ENCODE peak calls at places on chromosomes 5 and 9, in four cellular contexts. One of them, this sample, is unnamed.

GRCh38 chr9:76717611-76718010 is 46.6 kb upstream of the PCA3 start:
- DNase-seq in H1: no peak
- DNase-seq in GM12878: no peak
- DNase-seq in HepG2: no peak
- DNase-seq in this sample: no peak

GRCh38 chr5:66744040-66744439 is 147.8 kb downstream of the MAST4 start:
- DNase-seq in H1: no peak
- DNase-seq in GM12878: no peak
- DNase-seq in HepG2: no peak
- DNase-seq in this sample: no peak

GRCh38 chr5:31193591-31194457 is at the start of gene CDH6:
- DNase-seq in H1: peak
- DNase-seq in GM12878: no peak
- DNase-seq in HepG2: no peak
- DNase-seq in this sample: no peak

GRCh38 chr5:160342413-160342941 is 27.9 kb downstream of the C1QTNF2 start:
- DNase-seq in H1: no peak
- DNase-seq in GM12878: no peak
- DNase-seq in HepG2: no peak
- DNase-seq in this sample: no peak

GRCh38 chr5:148961261-148962199 is 101.3 kb downstream of the SH3TC2 start:
- DNase-seq in H1: no peak
- DNase-seq in GM12878: no peak
- DNase-seq in HepG2: no peak
- DNase-seq in this sample: no peak

GRCh38 chr5:68027519-68027918 is 188.0 kb upstream of the PIK3R1 start:
- DNase-seq in H1: no peak
- DNase-seq in GM12878: no peak
- DNase-seq in HepG2: no peak
- DNase-seq in this sample: no peak

GRCh38 chr5:179558912-179559279 is 8.5 kb downstream of the RUFY1 start:
- DNase-seq in H1: no peak
- DNase-seq in GM12878: no peak
- DNase-seq in HepG2: peak
- DNase-seq in this sample: no peak

GRCh38 chr5:135141303-135142268 is 107.6 kb upstream of the PITX1 start:
- DNase-seq in H1: no peak
- DNase-seq in GM12878: no peak
- DNase-seq in HepG2: peak
- DNase-seq in this sample: peak

GRCh38 chr5:97142521-97143254 is at the start of gene LIX1:
- DNase-seq in H1: no peak
- DNase-seq in GM12878: no peak
- DNase-seq in HepG2: peak
- DNase-seq in this sample: no peak

GRCh38 chr5:951940-952596 is 56.5 kb upstream of the NKD2 start:
- DNase-seq in H1: no peak
- DNase-seq in GM12878: no peak
- DNase-seq in HepG2: no peak
- DNase-seq in this sample: no peak

GRCh38 chr5:63201738-63202137 is 623.1 kb downstream of the LRRC70 start:
- DNase-seq in H1: no peak
- DNase-seq in GM12878: no peak
- DNase-seq in HepG2: no peak
- DNase-seq in this sample: no peak
- TF ChIP-seq CEBPB in H1: no peak
- TF ChIP-seq CEBPB in GM12878: no peak
- TF ChIP-seq CEBPB in HepG2: peak
- TF ChIP-seq CEBPB in this sample: no peak

GRCh38 chr9:30172206-30172605 is 2212.2 kb upstream of the ACO1 start:
- DNase-seq in H1: no peak
- DNase-seq in GM12878: no peak
- DNase-seq in HepG2: no peak
- DNase-seq in this sample: no peak
- TF ChIP-seq JUND in H1: no peak
- TF ChIP-seq JUND in GM12878: no peak
- TF ChIP-seq JUND in HepG2: no peak
- TF ChIP-seq JUND in this sample: no peak

GRCh38 chr5:76404694-76405306 is 1.7 kb downstream of the IQGAP2 start:
- DNase-seq in H1: no peak
- DNase-seq in GM12878: no peak
- DNase-seq in HepG2: no peak
- DNase-seq in this sample: no peak
- H3K4me3 ChIP-seq in H1: peak
- H3K4me3 ChIP-seq in GM12878: peak
- H3K4me3 ChIP-seq in HepG2: peak
- H3K4me3 ChIP-seq in this sample: no peak

GRCh38 chr9:318646-319045 is 104.0 kb downstream of the DOCK8 start:
- DNase-seq in H1: no peak
- DNase-seq in GM12878: no peak
- DNase-seq in HepG2: no peak
- DNase-seq in this sample: no peak
- TF ChIP-seq CEBPB in H1: no peak
- TF ChIP-seq CEBPB in GM12878: no peak
- TF ChIP-seq CEBPB in HepG2: no peak
- TF ChIP-seq CEBPB in this sample: no peak

GRCh38 chr9:113771199-113771598 is 104.9 kb upstream of the ZNF618 start:
- DNase-seq in H1: no peak
- DNase-seq in GM12878: no peak
- DNase-seq in HepG2: no peak
- DNase-seq in this sample: no peak

GRCh38 chr9:113770396-113770795 is 105.7 kb upstream of the ZNF618 start:
- DNase-seq in H1: no peak
- DNase-seq in GM12878: no peak
- DNase-seq in HepG2: no peak
- DNase-seq in this sample: no peak

GRCh38 chr9:113775714-113776113 is 100.4 kb upstream of the ZNF618 start:
- DNase-seq in H1: no peak
- DNase-seq in GM12878: no peak
- DNase-seq in HepG2: no peak
- DNase-seq in this sample: no peak

GRCh38 chr9:113774968-113775367 is 101.1 kb upstream of the ZNF618 start:
- DNase-seq in H1: no peak
- DNase-seq in GM12878: no peak
- DNase-seq in HepG2: no peak
- DNase-seq in this sample: no peak

GRCh38 chr9:113772121-113772885 is 103.8 kb upstream of the ZNF618 start:
- DNase-seq in H1: no peak
- DNase-seq in GM12878: no peak
- DNase-seq in HepG2: no peak
- DNase-seq in this sample: no peak
- TF ChIP-seq JUND in H1: no peak
- TF ChIP-seq JUND in GM12878: no peak
- TF ChIP-seq JUND in HepG2: no peak
- TF ChIP-seq JUND in this sample: no peak

DNA sequence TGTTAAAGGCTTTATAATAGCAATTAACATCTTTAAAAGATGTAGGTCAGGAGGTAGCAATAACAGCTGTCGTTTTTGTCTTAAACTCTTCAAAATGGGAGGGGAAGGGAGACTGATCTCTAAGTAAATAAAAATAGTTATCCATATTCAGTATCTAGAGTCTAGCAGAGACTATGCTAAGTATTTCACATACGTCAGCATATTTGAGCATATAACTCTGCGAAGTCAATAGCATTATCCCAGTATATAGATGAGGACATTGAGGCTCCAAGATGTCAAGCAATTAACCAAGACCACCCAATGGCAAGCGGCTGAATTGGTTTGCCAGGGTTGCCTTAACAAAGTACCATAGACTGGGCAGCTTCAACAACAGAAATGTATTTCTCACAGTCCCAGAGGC is 316.8 kb downstream of the MLLT3 start:
- DNase-seq in H1: no peak
- DNase-seq in GM12878: no peak
- DNase-seq in HepG2: no peak
- DNase-seq in this sample: no peak
- H3K4me3 ChIP-seq in H1: no peak
- H3K4me3 ChIP-seq in GM12878: no peak
- H3K4me3 ChIP-seq in HepG2: no peak
- H3K4me3 ChIP-seq in this sample: no peak

DNA sequence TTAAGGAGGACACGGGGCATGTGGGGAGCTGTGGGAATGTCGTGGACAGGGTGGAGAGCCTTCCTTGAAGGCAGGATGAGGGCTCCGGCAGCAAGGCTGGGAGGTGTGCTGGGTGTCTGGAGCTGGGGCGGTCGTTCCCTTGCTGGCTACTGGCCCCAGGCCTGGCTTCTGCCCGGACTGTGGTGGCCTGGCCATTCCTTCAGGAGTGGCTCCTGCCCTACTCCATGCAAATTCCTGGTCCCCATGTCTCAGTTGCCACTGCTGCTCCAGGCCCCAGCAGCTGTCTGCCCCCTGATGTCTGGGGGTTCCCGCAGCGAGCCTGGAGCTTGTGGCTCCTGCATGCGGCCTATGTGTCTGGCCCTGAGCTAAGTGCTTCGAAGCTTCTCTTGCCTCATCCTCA is 21.9 kb downstream of the IER5L start:
- DNase-seq in H1: no peak
- DNase-seq in GM12878: no peak
- DNase-seq in HepG2: no peak
- DNase-seq in this sample: no peak
- TF ChIP-seq CEBPB in H1: no peak
- TF ChIP-seq CEBPB in GM12878: no peak
- TF ChIP-seq CEBPB in HepG2: no peak
- TF ChIP-seq CEBPB in this sample: no peak

GRCh38 chr9:99478469-99479027 is 256.5 kb downstream of the SEC61B start:
- DNase-seq in H1: no peak
- DNase-seq in GM12878: no peak
- DNase-seq in HepG2: no peak
- DNase-seq in this sample: no peak

GRCh38 chr9:99472916-99473245 is 250.8 kb downstream of the SEC61B start:
- DNase-seq in H1: no peak
- DNase-seq in GM12878: no peak
- DNase-seq in HepG2: no peak
- DNase-seq in this sample: no peak

GRCh38 chr9:99471033-99471432 is 249.0 kb downstream of the SEC61B start:
- DNase-seq in H1: no peak
- DNase-seq in GM12878: no peak
- DNase-seq in HepG2: no peak
- DNase-seq in this sample: no peak

GRCh38 chr9:99472240-99472915 is 250.3 kb downstream of the SEC61B start:
- DNase-seq in H1: no peak
- DNase-seq in GM12878: no peak
- DNase-seq in HepG2: no peak
- DNase-seq in this sample: no peak

DNA sequence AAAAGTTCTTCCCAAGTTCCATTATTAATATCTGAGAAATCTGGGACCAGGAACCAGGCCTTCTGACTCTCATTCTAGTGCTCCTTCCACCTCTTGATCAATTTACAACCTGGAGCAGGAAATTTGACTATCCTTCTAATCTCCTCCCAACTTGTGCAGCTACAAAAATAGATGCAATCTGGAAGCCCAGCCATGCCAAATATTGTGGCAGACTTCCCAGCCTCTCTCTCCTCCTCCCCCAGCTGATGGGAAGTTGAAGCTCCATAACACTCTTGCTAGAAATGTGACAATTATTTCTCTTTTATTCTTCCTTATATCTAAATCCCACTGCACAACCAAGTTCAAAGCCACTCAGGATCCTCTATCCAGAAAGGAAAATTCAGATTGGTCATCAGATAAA is 252.1 kb downstream of the SEC61B start:
- DNase-seq in H1: no peak
- DNase-seq in GM12878: no peak
- DNase-seq in HepG2: no peak
- DNase-seq in this sample: no peak
- TF ChIP-seq JUND in H1: no peak
- TF ChIP-seq JUND in GM12878: no peak
- TF ChIP-seq JUND in HepG2: no peak
- TF ChIP-seq JUND in this sample: no peak